ENCODE peak calls at places on chromosomes 12 and 14, in five cellular contexts. F, D, T, V and S are unnamed samples.

GRCh38 chr14:103920981-103921854 is 7.0 kb upstream of the TDRD9 start:
- DNase-seq in F (peak; percentile 89), T (peak; percentile 75), D (peak; percentile 97), V (peak; percentile 91), S (peak; percentile 91)

GRCh38 chr12:49662998-49663843 is 39.9 kb downstream of the PRPF40B start:
- DNase-seq in F (peak; percentile 86), T (peak; percentile 66), D (peak; percentile 77), V (peak; percentile 91), S (peak; percentile 93)

GRCh38 chr12:104274811-104275210 is 28.7 kb upstream of the EID3 start:
- DNase-seq in F (no peak), V (no peak), T (no peak), D (no peak), S (no peak)

GRCh38 chr12:53575502-53576264 is 50.5 kb downstream of the ATF7 start:
- DNase-seq in T (peak; percentile 64), F (peak; percentile 83), D (no peak), V (no peak), S (peak; percentile 83)

GRCh38 chr12:130955238-130955816 is 1.6 kb downstream of the ADGRD1 start:
- DNase-seq in V (no peak), T (no peak), F (no peak), D (no peak), S (no peak)

GRCh38 chr14:69274321-69274720 is 14.4 kb downstream of the GALNT16 start:
- DNase-seq in F (no peak), D (no peak), V (peak; percentile 57), T (no peak), S (no peak)

GRCh38 chr14:54606631-54607133 is 39.8 kb downstream of the SAMD4A start:
- DNase-seq in V (peak; percentile 58), T (peak; percentile 97), D (no peak), F (peak; percentile 83), S (peak; percentile 48)

GRCh38 chr14:64572721-64573508 is 23.2 kb downstream of the PPP1R36 start:
- DNase-seq in F (peak; percentile 65), T (peak; percentile 36), D (no peak), V (no peak), S (no peak)

GRCh38 chr12:54390176-54390667 is 5.7 kb upstream of the ZNF385A start:
- DNase-seq in V (no peak), F (no peak), T (no peak), D (no peak), S (no peak)

GRCh38 chr14:61750708-61751474 is 11.3 kb upstream of the SNAPC1 start:
- DNase-seq in T (peak; percentile 37), D (peak; percentile 94), F (peak; percentile 59), V (peak; percentile 88), S (peak; percentile 67)

GRCh38 chr12:51910691-51911090 is 3.4 kb downstream of the ACVRL1 start:
- DNase-seq in D (no peak), T (no peak), F (no peak), V (no peak), S (no peak)

GRCh38 chr12:22312336-22312735 is 22.2 kb downstream of the ST8SIA1 start:
- DNase-seq in T (peak; percentile 92), V (peak; percentile 51), D (no peak), F (peak; percentile 54), S (peak; percentile 98)

GRCh38 chr12:106897082-106897481 is 58.6 kb upstream of the TMEM263 start:
- DNase-seq in F (peak; percentile 45), T (no peak), V (no peak), D (no peak), S (peak; percentile 24)

GRCh38 chr12:103626498-103626897 is 39.4 kb downstream of the STAB2 start:
- DNase-seq in F (peak; percentile 51), T (no peak), D (no peak), V (peak; percentile 79), S (peak; percentile 25)

GRCh38 chr14:74239848-74240793 is 872 bp downstream of the VSX2 start:
- DNase-seq in T (no peak), D (no peak), F (no peak), V (no peak), S (no peak)

GRCh38 chr12:53380797-53381738 is 1.1 kb downstream of the SP1 start:
- DNase-seq in T (no peak), D (no peak), F (peak; percentile 57), V (no peak), S (peak; percentile 61)

GRCh38 chr12:108623577-108623976 is 10.1 kb downstream of the SELPLG start:
- DNase-seq in F (no peak), D (no peak), T (no peak), V (no peak), S (no peak)
- H3K4me3 ChIP-seq in F (no peak overlapping the region), D (no peak overlapping the region), T (no peak overlapping the region), V (no peak overlapping the region), S (no peak overlapping the region)

GRCh38 chr12:119835068-119835467 is 42.1 kb downstream of the CIT start:
- DNase-seq in V (no peak), T (no peak), F (peak; percentile 17), D (no peak), S (peak; percentile 24)
- TF ChIP-seq CTCF in V (no peak), T (no peak), F (peak; percentile 16), D (no peak), S (peak; percentile 25)

DNA sequence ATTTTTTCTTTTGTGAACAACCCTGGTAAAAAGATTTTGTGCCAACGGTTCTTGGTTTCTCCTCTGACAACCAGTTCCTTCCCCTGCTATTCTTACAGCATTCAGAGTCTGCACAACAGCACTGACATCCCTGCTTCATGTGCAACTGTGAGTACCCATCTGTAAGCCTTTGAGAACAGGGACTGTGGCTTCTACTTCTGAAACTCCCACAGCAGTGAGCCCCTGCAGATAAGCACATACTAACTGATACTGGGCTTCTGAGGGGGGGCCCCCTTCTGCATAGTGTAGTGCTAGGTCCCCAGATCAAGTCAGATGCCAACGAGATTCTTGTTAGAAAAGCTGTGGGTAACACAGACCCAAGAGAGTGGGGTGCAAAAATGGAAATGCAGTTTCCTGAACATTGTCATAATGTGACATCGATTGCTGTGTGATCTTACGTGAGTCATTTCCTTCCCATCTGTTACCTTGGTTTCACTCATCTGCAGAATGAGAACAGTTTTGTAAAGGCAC is 11.1 kb upstream of the NINJ2 start:
- DNase-seq in T (no peak), V (no peak), F (peak; percentile 16), D (peak; percentile 84), S (no peak)
- H3K4me3 ChIP-seq in T (no peak overlapping the region), V (no peak overlapping the region), F (no peak overlapping the region), D (peak overlapping the region; percentile 29), S (no peak overlapping the region)

GRCh38 chr14:30369531-30370180 is 189.3 kb upstream of the G2E3 start:
- DNase-seq in T (no peak), D (no peak), V (no peak), F (no peak), S (no peak)

GRCh38 chr14:30373053-30373849 is 185.7 kb upstream of the G2E3 start:
- DNase-seq in T (no peak), F (no peak), D (no peak), V (no peak), S (no peak)

GRCh38 chr14:30375280-30375892 is 183.6 kb upstream of the G2E3 start:
- DNase-seq in V (peak; percentile 30), T (peak; percentile 11), D (peak; percentile 18), F (peak; percentile 47), S (peak; percentile 64)
- TF ChIP-seq CTCF in V (peak; percentile 75), T (peak; percentile 79), D (peak; percentile 89), F (peak; percentile 71), S (peak; percentile 94)

DNA sequence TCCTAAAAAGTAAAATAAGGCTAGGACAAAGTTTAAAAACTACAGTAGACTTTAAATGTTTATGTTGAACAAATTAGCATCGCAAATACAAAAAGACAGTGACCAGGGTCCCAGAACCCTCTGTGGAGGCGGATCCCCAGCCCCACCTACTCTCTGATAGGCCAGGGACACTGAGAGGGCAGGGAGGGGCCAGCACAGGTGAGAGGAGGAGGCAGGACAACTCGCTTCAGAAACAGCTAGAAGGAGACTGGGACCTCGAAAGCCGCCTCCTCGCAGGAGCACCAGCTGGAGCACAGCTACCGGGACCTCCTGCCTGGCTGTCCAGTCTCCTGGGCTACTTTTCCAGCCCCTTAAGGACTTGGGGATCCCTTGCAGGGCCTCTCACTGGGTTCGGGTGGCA is 992 bp downstream of the DNAH10 start:
- DNase-seq in D (no peak), F (no peak), V (no peak), T (no peak), S (no peak)
- H3K4me3 ChIP-seq in D (no peak overlapping the region), F (no peak overlapping the region), V (no peak overlapping the region), T (no peak overlapping the region), S (no peak overlapping the region)